ENCODE peak calls at places on chromosomes 1 and 21, in ten cellular contexts. G, B, X, D, Y, E, L, A, K and U are unnamed samples.

GRCh38 chr1:88801575-88802208 is 89.7 kb downstream of the GTF2B start:
- DNase-seq in B (no peak), Y (peak), X (peak), L (no peak), K (no peak), D (no peak), E (no peak), A (peak), G (no peak), U (peak)

GRCh38 chr1:112711672-112712071 is 3.5 kb downstream of the PPM1J start:
- DNase-seq in G (no peak), E (no peak), Y (no peak), L (no peak), X (no peak), A (no peak), D (no peak), K (no peak), B (no peak), U (no peak)

GRCh38 chr1:179208681-179209477 is 20.6 kb downstream of the ABL2 start:
- DNase-seq in L (no peak), D (no peak), K (no peak), Y (no peak), B (no peak), G (no peak), X (no peak), E (no peak), A (no peak), U (no peak)

GRCh38 chr1:156410740-156411139 is 41.7 kb downstream of the RHBG start:
- DNase-seq in A (no peak), K (no peak), L (no peak), B (no peak), G (no peak), E (no peak), X (no peak), D (no peak), Y (no peak), U (no peak)

GRCh38 chr1:44947774-44948311 is 38.6 kb downstream of the EIF2B3 start:
- DNase-seq in X (no peak), L (no peak), D (no peak), G (no peak), K (no peak), E (no peak), A (no peak), B (no peak), Y (no peak), U (no peak)

GRCh38 chr21:26798856-26799751 is 46.1 kb downstream of the ADAMTS1 start:
- DNase-seq in Y (peak), G (no peak), L (no peak), B (no peak), E (no peak), D (no peak), X (peak), A (no peak), K (no peak), U (no peak)

GRCh38 chr1:56302878-56303277 is 276.5 kb downstream of the PLPP3 start:
- DNase-seq in E (no peak), G (no peak), K (no peak), X (no peak), D (no peak), L (no peak), Y (peak), B (no peak), A (no peak), U (no peak)

GRCh38 chr1:245091818-245092637 is 62.8 kb upstream of the KIF26B start:
- DNase-seq in L (no peak), Y (peak), X (peak), K (no peak), E (no peak), B (peak), D (peak), G (no peak), A (peak), U (peak)

GRCh38 chr1:247487057-247487456 is 29.2 kb upstream of the OR2B11 start:
- DNase-seq in K (peak), L (no peak), A (peak), X (peak), E (peak), G (no peak), B (peak), D (peak), Y (peak), U (peak)

GRCh38 chr21:39187141-39187540 is 3.9 kb upstream of the PSMG1 start:
- DNase-seq in B (no peak), D (no peak), A (no peak), L (no peak), G (no peak), X (no peak), K (no peak), E (no peak), Y (no peak), U (no peak)

GRCh38 chr1:215109171-215109570 is 26.6 kb downstream of the KCNK2 start:
- DNase-seq in D (no peak), G (no peak), E (no peak), X (no peak), L (no peak), Y (no peak), K (no peak), B (no peak), A (no peak), U (no peak)

DNA sequence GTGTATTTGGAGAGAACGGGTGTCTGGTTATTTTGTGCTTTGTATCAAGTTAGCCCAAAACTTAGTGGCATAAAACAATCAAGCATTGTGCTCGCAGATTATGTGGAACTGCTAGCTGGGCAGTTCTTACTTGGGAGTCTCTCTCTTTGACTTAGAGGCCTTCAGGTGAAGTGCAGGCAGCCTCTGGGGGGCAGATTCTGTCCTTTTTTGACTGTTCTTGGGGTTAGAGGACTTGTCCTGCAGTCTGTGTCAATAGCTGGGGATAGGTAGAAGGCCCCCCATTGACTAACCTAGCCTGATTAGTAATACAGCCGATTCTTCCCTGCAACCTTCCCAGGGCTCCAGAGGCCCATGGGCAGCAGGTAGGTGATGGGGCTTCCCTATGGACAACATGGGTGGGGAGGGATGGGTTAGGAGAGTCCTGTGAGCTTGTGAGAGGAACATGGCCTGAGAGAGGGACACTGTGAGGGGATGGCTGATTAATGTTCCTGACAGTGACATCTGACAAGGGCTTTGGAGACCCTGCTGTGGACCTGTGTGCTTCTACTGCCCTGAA is 37.2 kb upstream of the ACOT11 start:
- DNase-seq in Y (no peak), D (no peak), K (peak), G (no peak), E (no peak), B (no peak), A (no peak), X (no peak), L (no peak), U (no peak)
- TF ChIP-seq CTCF in Y (no peak), D (no peak), K (no peak), G (no peak), E (no peak), B (no peak), A (no peak), X (no peak), L (no peak), U (no peak)

GRCh38 chr1:68497358-68497698 is 446 bp upstream of the DEPDC1 start:
- DNase-seq in G (no peak), E (no peak), B (no peak), D (no peak), X (no peak), L (no peak), K (no peak), A (no peak), Y (no peak), U (no peak)
- TF ChIP-seq CTCF in G (no peak), E (no peak), B (no peak), D (no peak), X (no peak), L (no peak), K (no peak), A (no peak), Y (no peak), U (no peak)

DNA sequence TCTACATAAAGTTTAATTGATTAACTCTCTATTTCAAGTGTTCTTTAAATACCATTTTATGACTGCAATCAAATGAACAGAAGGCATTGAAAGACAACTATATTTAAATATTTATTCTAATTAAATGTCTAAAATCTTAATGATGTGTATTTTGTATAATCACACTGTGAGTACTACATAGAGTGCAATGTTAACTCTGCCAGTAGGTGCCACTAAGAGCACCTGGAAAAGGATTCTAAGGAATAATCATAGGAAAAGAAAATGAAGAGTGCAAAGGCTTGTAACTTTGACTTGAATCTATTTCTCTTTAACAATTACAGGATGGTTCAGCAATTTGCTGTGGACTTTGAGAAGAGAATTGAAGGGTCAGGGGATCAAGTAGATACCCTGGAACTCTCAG is 200.4 kb downstream of the DNM3 start:
- DNase-seq in E (no peak), B (peak), Y (peak), G (no peak), X (peak), K (no peak), L (no peak), A (peak), D (no peak), U (peak)
- TF ChIP-seq CTCF in E (peak), B (peak), Y (peak), G (peak), X (no peak), K (no peak), L (no peak), A (peak), D (peak), U (no peak)

DNA sequence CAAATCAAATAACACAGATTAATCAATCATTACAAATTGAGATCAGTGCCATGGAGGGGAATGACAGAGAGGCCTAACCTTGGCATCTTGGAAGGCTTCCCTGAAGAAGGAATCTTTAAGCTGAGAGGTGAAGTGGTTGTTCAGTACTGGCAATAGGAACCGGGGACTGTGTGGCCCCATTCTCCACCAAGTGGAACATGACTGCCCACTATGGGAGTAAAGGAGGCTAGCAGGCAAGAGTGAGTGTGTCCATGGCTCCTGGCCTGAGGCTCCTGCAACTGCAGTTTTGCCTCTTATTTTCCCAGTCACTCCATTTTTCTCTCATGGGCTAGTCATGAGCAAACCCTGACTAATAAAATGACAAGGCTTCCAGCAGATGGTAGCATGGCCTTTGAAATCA is 112.2 kb upstream of the GJB5 start:
- DNase-seq in E (no peak), K (no peak), X (no peak), B (no peak), A (no peak), L (peak), Y (no peak), G (no peak), D (no peak), U (no peak)
- TF ChIP-seq CTCF in E (no peak), K (no peak), X (no peak), B (no peak), A (no peak), L (peak), Y (no peak), G (no peak), D (peak), U (no peak)